ENCODE peak calls at places on chromosome 13, in four cellular contexts. One of them, this sample, is unnamed.

GRCh38 chr13:79997244-79997643 is 343.7 kb downstream of the SPRY2 start:
- DNase-seq in MM.1S: no peak
- DNase-seq in PC-3: no peak
- DNase-seq in K562: no peak
- DNase-seq in this sample: no peak

GRCh38 chr13:40933508-40933907 is 85.6 kb downstream of the ELF1 start:
- DNase-seq in MM.1S: peak
- DNase-seq in PC-3: no peak
- DNase-seq in K562: no peak
- DNase-seq in this sample: no peak

GRCh38 chr13:31980842-31981241 is 50.7 kb upstream of the FRY start:
- DNase-seq in MM.1S: no peak
- DNase-seq in PC-3: peak
- DNase-seq in K562: no peak
- DNase-seq in this sample: no peak

GRCh38 chr13:50796463-50796862 is 47.0 kb downstream of the DLEU7 start:
- DNase-seq in MM.1S: no peak
- DNase-seq in PC-3: no peak
- DNase-seq in K562: no peak
- DNase-seq in this sample: no peak

GRCh38 chr13:110409581-110409992 is 102.5 kb downstream of the COL4A2 start:
- DNase-seq in MM.1S: no peak
- DNase-seq in PC-3: peak
- DNase-seq in K562: no peak
- DNase-seq in this sample: no peak

GRCh38 chr13:31073859-31074718 is 87.6 kb downstream of the HSPH1 start:
- DNase-seq in MM.1S: peak
- DNase-seq in PC-3: no peak
- DNase-seq in K562: no peak
- DNase-seq in this sample: no peak

GRCh38 chr13:70703755-70704154 is 595.5 kb upstream of the KLHL1 start:
- DNase-seq in MM.1S: no peak
- DNase-seq in PC-3: peak
- DNase-seq in K562: no peak
- DNase-seq in this sample: no peak

GRCh38 chr13:42696191-42696590 is 85.2 kb upstream of the FAM216B start:
- DNase-seq in MM.1S: no peak
- DNase-seq in PC-3: peak
- DNase-seq in K562: no peak
- DNase-seq in this sample: no peak

GRCh38 chr13:76389321-76389720 is 496.9 kb downstream of the KCTD12 start:
- DNase-seq in MM.1S: no peak
- DNase-seq in PC-3: no peak
- DNase-seq in K562: no peak
- DNase-seq in this sample: no peak

GRCh38 chr13:22561581-22561980 is 619.2 kb upstream of the SGCG start:
- DNase-seq in MM.1S: no peak
- DNase-seq in PC-3: no peak
- DNase-seq in K562: no peak
- DNase-seq in this sample: no peak

GRCh38 chr13:106599875-106600797 is 32.2 kb upstream of the ARGLU1 start:
- DNase-seq in MM.1S: no peak
- DNase-seq in PC-3: peak
- DNase-seq in K562: no peak
- DNase-seq in this sample: peak

GRCh38 chr13:88246239-88246638 is 575.1 kb downstream of the SLITRK5 start:
- DNase-seq in MM.1S: no peak
- DNase-seq in PC-3: no peak
- DNase-seq in K562: no peak
- DNase-seq in this sample: no peak

GRCh38 chr13:102793583-102794355 is 5.0 kb downstream of the POGLUT2 start:
- DNase-seq in MM.1S: no peak
- DNase-seq in PC-3: no peak
- DNase-seq in K562: no peak
- DNase-seq in this sample: no peak

GRCh38 chr13:102798653-102799543 is at the start of the genes BIVM and POGLUT2:
- DNase-seq in MM.1S: peak
- DNase-seq in PC-3: peak
- DNase-seq in K562: peak
- DNase-seq in this sample: no peak

GRCh38 chr13:102800145-102801041 is 1.5 kb downstream of the BIVM start:
- DNase-seq in MM.1S: peak
- DNase-seq in PC-3: peak
- DNase-seq in K562: peak
- DNase-seq in this sample: peak

GRCh38 chr13:102799544-102800144 is 725 bp downstream of the BIVM start:
- DNase-seq in MM.1S: no peak
- DNase-seq in PC-3: no peak
- DNase-seq in K562: peak
- DNase-seq in this sample: no peak
- TF ChIP-seq EZH2 in MM.1S: no peak
- TF ChIP-seq EZH2 in PC-3: no peak
- TF ChIP-seq EZH2 in K562: no peak
- TF ChIP-seq EZH2 in this sample: no peak

DNA sequence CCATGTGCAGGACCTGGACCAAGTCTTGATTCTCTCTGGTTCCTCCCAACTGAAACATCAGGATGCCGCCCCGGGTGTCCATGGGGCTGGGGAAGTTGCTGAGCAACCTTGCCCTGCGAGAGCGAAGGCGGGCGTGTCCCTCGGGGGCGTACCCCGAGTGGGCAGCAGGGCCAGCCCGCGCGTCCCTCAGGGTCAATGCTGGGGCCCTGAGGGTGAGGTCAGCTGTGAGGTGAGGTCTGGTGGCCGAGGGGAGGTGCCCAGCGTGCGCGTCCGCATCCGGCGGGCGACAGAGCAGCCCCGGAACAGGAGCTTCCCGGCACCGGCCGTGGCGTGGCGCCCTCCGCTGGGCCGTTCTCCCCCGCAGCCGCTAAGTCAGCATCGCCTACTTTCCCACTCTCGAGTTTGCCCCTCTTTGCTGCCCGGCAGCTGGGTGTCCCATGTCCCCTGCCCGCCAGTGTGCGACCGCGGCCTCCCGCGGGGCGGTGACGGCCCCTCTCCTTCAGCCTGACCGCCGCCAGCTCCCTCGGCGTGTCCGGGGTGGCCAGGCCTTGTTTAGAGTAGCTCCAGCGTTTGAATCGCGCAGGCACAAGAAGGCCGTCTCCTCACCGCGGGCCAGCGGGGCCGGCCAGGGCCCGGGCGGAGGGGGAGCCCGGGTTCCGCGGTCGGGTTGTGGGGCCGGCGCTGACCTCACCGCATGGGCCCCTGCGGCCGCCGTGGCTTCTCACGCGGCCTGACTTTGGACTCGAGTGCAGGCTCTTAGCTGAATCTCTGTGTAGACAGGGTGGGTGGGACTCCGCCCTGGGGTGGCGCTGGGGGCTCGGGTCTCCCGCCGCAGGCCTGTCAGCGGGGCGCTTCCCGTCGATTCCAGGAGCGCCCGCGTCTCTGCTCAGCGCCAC is 33.0 kb downstream of the GJA3 start:
- DNase-seq in MM.1S: peak
- DNase-seq in PC-3: peak
- DNase-seq in K562: no peak
- DNase-seq in this sample: peak
- TF ChIP-seq EZH2 in MM.1S: no peak
- TF ChIP-seq EZH2 in PC-3: no peak
- TF ChIP-seq EZH2 in K562: no peak
- TF ChIP-seq EZH2 in this sample: no peak

DNA sequence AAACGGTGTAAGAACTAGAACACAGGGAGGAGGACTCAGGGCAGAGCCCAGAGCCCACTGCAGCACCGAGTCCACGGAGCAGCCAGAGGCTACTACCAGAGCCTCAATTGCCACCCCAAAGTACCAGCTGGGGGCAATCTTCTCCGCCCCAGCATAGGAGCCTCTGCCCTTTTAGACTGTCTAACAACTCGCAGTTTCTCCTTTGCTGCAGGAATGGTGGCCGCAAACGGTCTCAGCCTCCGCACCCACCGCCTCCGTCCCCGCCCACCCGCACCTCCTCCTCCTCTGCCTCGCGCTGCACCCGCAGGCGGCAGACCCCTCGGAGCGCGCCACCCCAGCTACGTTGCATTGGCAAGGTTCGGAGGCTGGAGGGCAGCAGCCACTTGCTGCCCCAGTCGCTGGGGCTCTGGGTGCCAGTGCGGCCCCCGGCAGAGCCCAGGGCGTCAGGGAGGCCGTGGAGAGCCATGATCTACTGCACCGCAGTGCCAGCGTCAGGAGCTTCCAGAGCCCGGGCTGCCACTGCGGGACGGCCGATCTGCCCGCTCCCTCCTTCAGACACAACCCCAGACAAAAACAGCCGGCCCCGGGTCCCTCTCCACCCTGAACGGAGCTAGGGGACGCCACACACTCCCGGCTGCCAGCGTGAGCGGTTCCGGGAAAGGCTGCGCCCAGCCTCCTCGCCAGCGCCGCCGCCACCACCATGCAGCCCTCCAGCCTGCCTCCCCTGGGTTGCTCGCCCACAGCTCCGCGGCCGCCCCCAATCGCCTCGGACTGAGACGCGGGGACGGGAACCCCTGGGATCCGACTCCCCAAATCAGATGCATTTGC is 1.8 kb downstream of the FGF14 start:
- DNase-seq in MM.1S: peak
- DNase-seq in PC-3: no peak
- DNase-seq in K562: no peak
- DNase-seq in this sample: no peak
- TF ChIP-seq EZH2 in MM.1S: no peak
- TF ChIP-seq EZH2 in PC-3: no peak
- TF ChIP-seq EZH2 in K562: no peak
- TF ChIP-seq EZH2 in this sample: no peak

DNA sequence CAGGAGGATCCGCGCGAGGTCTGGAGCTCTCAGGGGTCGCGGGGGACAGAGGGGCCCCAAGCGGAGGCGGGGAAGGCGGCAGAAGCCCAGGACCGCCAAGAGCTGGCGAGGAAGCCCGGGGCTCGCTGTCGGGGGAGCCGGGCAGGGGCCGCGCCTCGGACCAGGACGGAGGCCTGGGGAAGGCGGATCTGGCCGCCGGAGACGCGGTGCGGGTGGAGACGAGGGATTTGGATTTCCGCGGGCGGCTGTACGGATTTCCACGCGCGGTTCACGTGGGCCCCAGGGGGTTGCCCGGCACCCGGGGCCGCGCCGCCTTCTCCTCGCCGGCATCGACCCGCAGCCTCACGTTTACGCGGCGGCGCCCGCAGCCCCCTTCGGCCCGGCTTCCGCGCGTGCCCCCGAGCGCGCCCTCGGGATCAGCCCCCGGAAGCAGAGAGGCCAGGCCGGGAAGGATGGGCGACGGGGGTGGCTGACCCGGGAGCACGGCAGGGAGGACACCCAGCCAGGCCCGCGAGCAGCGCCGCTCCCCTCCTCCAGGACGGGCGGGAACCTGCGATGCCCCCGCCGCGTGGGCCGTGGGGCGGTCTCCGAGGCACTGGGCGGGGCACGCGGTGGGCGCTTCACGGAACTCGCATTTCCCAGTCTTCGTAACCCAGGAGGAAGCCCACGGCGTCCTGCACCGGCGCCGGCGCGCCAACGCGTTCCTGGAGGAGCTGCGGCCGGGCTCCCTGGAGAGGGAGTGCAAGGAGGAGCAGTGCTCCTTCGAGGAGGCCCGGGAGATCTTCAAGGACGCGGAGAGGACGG is 4.7 kb downstream of the F7 start:
- DNase-seq in MM.1S: no peak
- DNase-seq in PC-3: no peak
- DNase-seq in K562: no peak
- DNase-seq in this sample: no peak
- TF ChIP-seq EZH2 in MM.1S: no peak
- TF ChIP-seq EZH2 in PC-3: no peak
- TF ChIP-seq EZH2 in K562: no peak
- TF ChIP-seq EZH2 in this sample: no peak

DNA sequence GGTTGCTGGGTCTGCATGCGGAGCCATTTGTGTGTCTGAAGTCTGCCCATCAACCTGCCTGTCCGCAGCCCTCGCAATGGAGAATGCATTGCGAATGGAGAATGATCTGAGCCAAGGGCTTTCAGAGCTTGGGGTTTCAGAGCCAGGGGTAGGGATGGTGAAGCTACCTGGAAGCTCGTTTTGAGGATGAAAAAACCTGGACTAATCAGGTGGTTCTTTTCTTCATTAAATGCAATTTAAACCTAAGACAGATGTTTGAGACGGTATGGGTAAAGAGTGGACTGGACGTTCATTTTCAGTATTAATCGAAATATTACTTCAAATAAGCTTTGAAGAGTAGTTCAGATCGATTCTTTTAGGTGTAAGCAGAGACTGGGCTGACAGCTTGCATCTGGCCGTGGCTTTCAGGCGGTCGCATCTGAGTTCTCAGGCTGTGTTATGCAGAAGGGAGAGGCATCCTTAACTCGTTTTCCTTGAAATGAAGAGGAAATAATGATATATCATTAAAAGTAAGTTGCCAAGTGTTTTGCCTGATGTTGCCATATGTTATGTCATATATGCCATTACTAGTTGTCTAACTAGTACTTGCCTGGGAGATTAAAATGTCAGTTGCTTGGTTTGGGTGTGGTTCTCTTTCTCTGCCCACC is 801 bp downstream of the MCF2L start:
- DNase-seq in MM.1S: no peak
- DNase-seq in PC-3: no peak
- DNase-seq in K562: no peak
- DNase-seq in this sample: no peak
- TF ChIP-seq EZH2 in MM.1S: no peak
- TF ChIP-seq EZH2 in PC-3: no peak
- TF ChIP-seq EZH2 in K562: no peak
- TF ChIP-seq EZH2 in this sample: no peak

GRCh38 chr13:78593129-78593528 is 10.2 kb downstream of the POU4F1 start:
- DNase-seq in MM.1S: no peak
- DNase-seq in PC-3: no peak
- DNase-seq in K562: no peak
- DNase-seq in this sample: no peak

GRCh38 chr13:78593652-78594494 is 9.5 kb downstream of the POU4F1 start:
- DNase-seq in MM.1S: no peak
- DNase-seq in PC-3: no peak
- DNase-seq in K562: no peak
- DNase-seq in this sample: no peak

GRCh38 chr13:78595819-78596700 is 7.3 kb downstream of the POU4F1 start:
- DNase-seq in MM.1S: no peak
- DNase-seq in PC-3: no peak
- DNase-seq in K562: no peak
- DNase-seq in this sample: no peak

GRCh38 chr13:78596701-78597550 is 6.4 kb downstream of the POU4F1 start:
- DNase-seq in MM.1S: no peak
- DNase-seq in PC-3: no peak
- DNase-seq in K562: no peak
- DNase-seq in this sample: no peak

GRCh38 chr13:78595458-78595818 is 7.9 kb downstream of the POU4F1 start:
- DNase-seq in MM.1S: no peak
- DNase-seq in PC-3: no peak
- DNase-seq in K562: no peak
- DNase-seq in this sample: no peak
- TF ChIP-seq EZH2 in MM.1S: no peak
- TF ChIP-seq EZH2 in PC-3: no peak
- TF ChIP-seq EZH2 in K562: no peak
- TF ChIP-seq EZH2 in this sample: no peak

This sample was measured in DND-41.